ENCODE peak calls at places on chromosomes 12 and 14, in nine cellular contexts. Q is H9, K is sigmoid colon, G is PC-3, S is GM23338, R is HCT116, E is vagina, B is tibial artery, P is upper lobe of right lung. A is an unnamed sample.

GRCh38 chr12:96810477-96810876 is 96.6 kb upstream of the NEDD1 start:
- DNase-seq in Q (no peak), K (no peak), G (peak), S (no peak), R (no peak), E (no peak), B (no peak), P (no peak), A (no peak)

GRCh38 chr12:112140728-112141127 is 15.4 kb downstream of the TRAFD1 start:
- DNase-seq in Q (peak), K (no peak), G (no peak), S (no peak), R (no peak), E (no peak), B (no peak), P (no peak), A (no peak)

GRCh38 chr12:27999970-28000369 is 27.4 kb upstream of the PTHLH start:
- DNase-seq in Q (no peak), K (no peak), G (no peak), S (no peak), R (no peak), E (no peak), B (no peak), P (no peak), A (no peak)

GRCh38 chr12:121718653-121719239 is 6.2 kb downstream of the TMEM120B start:
- DNase-seq in Q (peak), K (no peak), G (no peak), S (no peak), R (no peak), E (no peak), B (no peak), P (no peak), A (no peak)

GRCh38 chr12:123118397-123118945 is 32.4 kb downstream of the PITPNM2 start:
- DNase-seq in Q (no peak), K (peak), G (no peak), S (no peak), R (no peak), E (no peak), B (no peak), P (no peak), A (no peak)

GRCh38 chr12:112901271-112901670 is 5.5 kb upstream of the OAS1 start:
- DNase-seq in Q (no peak), K (no peak), G (peak), S (no peak), R (no peak), E (peak), B (no peak), P (no peak), A (no peak)

GRCh38 chr12:53867216-53868012 is 71.2 kb upstream of the HOXC13 start:
- DNase-seq in Q (peak), K (no peak), G (peak), S (peak), R (no peak), E (no peak), B (no peak), P (no peak), A (peak)

GRCh38 chr12:41683023-41683422 is 461.7 kb downstream of the GXYLT1 start:
- DNase-seq in Q (no peak), K (no peak), G (no peak), S (no peak), R (no peak), E (no peak), B (no peak), P (no peak), A (no peak)

GRCh38 chr12:127179199-127179598 is 1087.8 kb upstream of the TMEM132C start:
- DNase-seq in Q (no peak), K (no peak), G (peak), S (no peak), R (no peak), E (peak), B (no peak), P (no peak), A (no peak)

DNA sequence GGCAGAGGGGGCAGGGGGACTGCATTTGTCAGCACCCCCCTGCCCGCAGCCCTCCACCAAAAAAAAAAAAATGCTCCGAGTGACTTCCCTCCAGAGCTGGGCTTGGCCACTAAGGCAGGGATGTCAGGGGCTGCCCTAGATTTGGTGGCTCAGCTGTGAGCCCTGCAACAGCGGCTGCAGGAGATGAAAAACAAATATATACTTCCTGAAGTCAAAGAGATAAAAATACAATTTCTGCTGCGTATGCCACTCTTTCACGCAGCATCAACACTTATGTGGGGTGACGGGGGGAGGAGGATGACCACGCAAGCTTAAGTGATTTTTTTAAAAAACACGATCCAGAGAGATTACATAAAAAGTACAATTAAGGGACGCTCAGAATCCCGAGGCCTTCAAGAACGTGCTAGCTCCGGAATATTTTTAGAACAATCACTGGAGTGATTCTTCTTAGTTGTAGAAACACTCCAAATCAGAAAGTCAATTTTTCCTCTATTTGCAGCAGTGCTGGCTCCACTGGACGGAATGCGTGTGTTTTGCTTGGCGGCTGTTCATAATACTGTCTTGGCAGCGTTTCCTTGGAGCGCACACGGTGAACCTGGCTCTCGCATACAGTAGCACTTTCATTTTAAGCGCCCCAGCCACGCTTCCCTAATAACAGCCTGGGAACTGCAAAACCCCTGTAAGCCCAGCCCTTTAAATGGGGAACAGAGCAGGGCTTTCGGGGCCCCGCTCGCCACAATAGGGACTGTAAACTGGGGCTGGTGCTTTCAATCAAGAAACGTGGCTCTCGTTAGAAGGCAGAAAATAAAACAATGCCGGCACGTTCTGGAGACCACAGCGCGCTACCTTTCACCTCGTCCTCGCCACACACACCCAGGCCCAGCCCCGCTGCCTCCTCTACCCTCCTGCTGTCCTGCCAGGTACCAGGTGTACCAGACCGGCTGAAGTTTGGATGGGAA is 80.1 kb downstream of the BCL11B start:
- DNase-seq in Q (no peak), K (peak), G (peak), S (no peak), R (no peak), E (no peak), B (peak), P (no peak), A (peak)
- H3K27ac ChIP-seq in Q (no peak), K (peak), G (no peak), S (peak), R (no peak), E (peak), B (peak), P (peak), A (peak)

DNA sequence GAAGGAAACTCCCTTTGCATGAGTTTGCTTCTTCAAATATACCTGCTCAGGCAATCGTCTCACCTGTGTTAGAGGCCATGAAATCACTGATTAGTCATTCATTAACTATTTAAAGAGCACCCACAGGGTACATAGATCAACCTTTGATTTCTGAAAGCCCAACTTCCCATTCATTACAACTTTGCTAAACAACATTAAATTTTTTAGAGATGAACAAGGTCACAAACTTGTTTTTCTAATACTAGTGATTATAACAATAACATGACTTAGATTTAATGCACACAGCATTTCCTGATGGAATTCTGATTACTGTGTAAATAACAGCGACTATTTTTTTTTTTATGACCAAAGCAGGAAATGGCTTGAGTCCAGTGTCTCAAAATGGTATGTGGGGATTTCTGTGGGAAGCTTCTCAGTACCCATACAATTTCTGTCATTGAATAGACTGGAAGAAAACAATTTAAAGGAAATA is 5.4 kb upstream of the ERO1A start:
- DNase-seq in Q (no peak), K (no peak), G (peak), S (no peak), R (peak), E (no peak), B (no peak), P (no peak), A (peak)
- H3K27ac ChIP-seq in Q (no peak), K (no peak), G (peak), S (no peak), R (peak), E (peak), B (no peak), P (peak), A (no peak)

GRCh38 chr12:70853326-70853725 is 67.2 kb downstream of the PTPRR start:
- DNase-seq in Q (no peak), K (peak), G (no peak), S (no peak), R (no peak), E (no peak), B (no peak), P (no peak), A (no peak)
- H3K27ac ChIP-seq in Q (no peak), K (no peak), G (no peak), S (no peak), R (no peak), E (no peak), B (peak), P (no peak), A (no peak)

GRCh38 chr12:675562-675961 is 12.3 kb upstream of the NINJ2 start:
- DNase-seq in Q (no peak), K (no peak), G (no peak), S (no peak), R (no peak), E (no peak), B (no peak), P (no peak), A (no peak)

GRCh38 chr12:673849-674248 is 10.6 kb upstream of the NINJ2 start:
- DNase-seq in Q (no peak), K (no peak), G (no peak), S (no peak), R (no peak), E (no peak), B (no peak), P (no peak), A (no peak)

GRCh38 chr12:678747-679712 is 15.8 kb upstream of the NINJ2 start:
- DNase-seq in Q (no peak), K (no peak), G (no peak), S (no peak), R (no peak), E (no peak), B (no peak), P (no peak), A (no peak)

DNA sequence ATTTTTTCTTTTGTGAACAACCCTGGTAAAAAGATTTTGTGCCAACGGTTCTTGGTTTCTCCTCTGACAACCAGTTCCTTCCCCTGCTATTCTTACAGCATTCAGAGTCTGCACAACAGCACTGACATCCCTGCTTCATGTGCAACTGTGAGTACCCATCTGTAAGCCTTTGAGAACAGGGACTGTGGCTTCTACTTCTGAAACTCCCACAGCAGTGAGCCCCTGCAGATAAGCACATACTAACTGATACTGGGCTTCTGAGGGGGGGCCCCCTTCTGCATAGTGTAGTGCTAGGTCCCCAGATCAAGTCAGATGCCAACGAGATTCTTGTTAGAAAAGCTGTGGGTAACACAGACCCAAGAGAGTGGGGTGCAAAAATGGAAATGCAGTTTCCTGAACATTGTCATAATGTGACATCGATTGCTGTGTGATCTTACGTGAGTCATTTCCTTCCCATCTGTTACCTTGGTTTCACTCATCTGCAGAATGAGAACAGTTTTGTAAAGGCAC is 11.1 kb upstream of the NINJ2 start:
- DNase-seq in Q (no peak), K (no peak), G (peak), S (no peak), R (no peak), E (no peak), B (no peak), P (no peak), A (no peak)
- H3K27ac ChIP-seq in Q (no peak), K (no peak), G (no peak), S (no peak), R (no peak), E (no peak), B (no peak), P (no peak), A (no peak)

GRCh38 chr12:51954465-51955361 is 3.2 kb downstream of the ACVR1B start:
- DNase-seq in Q (no peak), K (no peak), G (peak), S (no peak), R (no peak), E (no peak), B (no peak), P (no peak), A (peak)

GRCh38 chr12:51955702-51956101 is 4.2 kb downstream of the ACVR1B start:
- DNase-seq in Q (peak), K (no peak), G (no peak), S (no peak), R (no peak), E (no peak), B (no peak), P (no peak), A (no peak)

GRCh38 chr12:51951843-51952722 is 584 bp downstream of the ACVR1B start:
- DNase-seq in Q (peak), K (peak), G (peak), S (peak), R (no peak), E (peak), B (peak), P (peak), A (peak)

GRCh38 chr12:51953011-51953568 is 1.6 kb downstream of the ACVR1B start:
- DNase-seq in Q (no peak), K (no peak), G (no peak), S (no peak), R (no peak), E (peak), B (no peak), P (no peak), A (no peak)

GRCh38 chr12:51953925-51954324 is 2.4 kb downstream of the ACVR1B start:
- DNase-seq in Q (no peak), K (no peak), G (no peak), S (no peak), R (no peak), E (peak), B (no peak), P (no peak), A (no peak)
- H3K27ac ChIP-seq in Q (no peak), K (peak), G (no peak), S (no peak), R (no peak), E (peak), B (peak), P (peak), A (no peak)

GRCh38 chr12:131860472-131861260 is 32.5 kb downstream of the MMP17 start:
- DNase-seq in Q (peak), K (no peak), G (peak), S (peak), R (peak), E (no peak), B (no peak), P (peak), A (peak)
- H3K27ac ChIP-seq in Q (no peak), K (no peak), G (peak), S (peak), R (peak), E (peak), B (no peak), P (no peak), A (peak)

GRCh38 chr12:98830657-98831056 is 185.6 kb downstream of the APAF1 start:
- DNase-seq in Q (no peak), K (no peak), G (no peak), S (no peak), R (no peak), E (no peak), B (no peak), P (no peak), A (no peak)

GRCh38 chr12:98823012-98823411 is 177.9 kb downstream of the APAF1 start:
- DNase-seq in Q (no peak), K (no peak), G (no peak), S (no peak), R (no peak), E (no peak), B (no peak), P (no peak), A (no peak)

DNA sequence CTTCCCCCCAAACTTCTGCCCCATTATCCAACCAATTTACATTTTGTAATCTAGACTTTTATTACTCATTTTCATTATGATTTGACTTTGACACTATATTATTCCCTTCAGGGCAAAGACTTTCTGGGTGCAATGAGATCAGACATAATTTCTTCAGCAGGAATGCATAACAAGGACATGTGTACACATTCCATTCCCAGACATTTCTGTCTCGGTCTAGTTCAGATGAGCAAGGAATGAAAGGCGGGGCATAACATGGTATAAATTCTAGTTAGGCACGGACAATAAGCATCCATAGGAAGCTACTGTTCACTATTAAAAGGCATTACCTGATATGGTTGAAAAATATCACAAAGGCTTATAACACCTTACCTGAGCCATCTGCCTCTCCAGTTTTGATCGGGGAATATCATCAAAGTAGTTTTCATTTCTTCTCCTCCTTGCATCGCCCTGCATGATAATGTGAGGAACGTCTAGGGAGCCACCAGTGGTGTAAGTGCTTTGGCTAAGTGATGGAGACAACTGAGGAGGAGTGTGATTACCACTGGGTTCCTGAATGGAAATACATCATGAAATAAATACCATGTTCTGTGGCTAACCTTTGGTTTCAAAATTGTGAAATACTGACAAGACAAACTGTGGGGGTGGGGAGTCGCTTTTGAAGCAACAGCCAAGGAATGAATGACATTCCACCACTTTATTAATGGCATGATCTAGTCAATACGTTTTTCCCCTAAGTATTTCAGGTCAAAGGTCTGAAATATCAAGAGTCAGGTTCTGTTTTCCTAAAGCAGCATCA is 183.9 kb downstream of the APAF1 start:
- DNase-seq in Q (no peak), K (no peak), G (no peak), S (no peak), R (no peak), E (no peak), B (no peak), P (no peak), A (no peak)
- H3K27ac ChIP-seq in Q (no peak), K (no peak), G (no peak), S (no peak), R (no peak), E (no peak), B (no peak), P (no peak), A (no peak)